ENCODE peak calls at places on chromosome 1, in four cellular contexts. K is SW480, P is heart right ventricle, C is kidney epithelial cell. O is an unnamed sample.

GRCh38 chr1:92752719-92753118 is 32.2 kb downstream of the EVI5 start:
- DNase-seq in K (no peak), P (no peak), C (no peak), O (peak)

GRCh38 chr1:203480084-203480483 is 4.5 kb downstream of the PRELP start:
- DNase-seq in K (no peak), P (no peak), C (no peak), O (no peak)

GRCh38 chr1:200075938-200076546 is 48.5 kb downstream of the NR5A2 start:
- DNase-seq in K (peak), P (no peak), C (peak), O (peak)

GRCh38 chr1:92934395-92935378 is 26.6 kb downstream of the DIPK1A start:
- DNase-seq in K (no peak), P (peak), C (no peak), O (peak)

GRCh38 chr1:36390411-36390810 is 4.7 kb upstream of the STK40 start:
- DNase-seq in K (no peak), P (no peak), C (no peak), O (no peak)

GRCh38 chr1:115466433-115466832 is 128.4 kb upstream of the NGF start:
- DNase-seq in K (no peak), P (no peak), C (no peak), O (peak)

GRCh38 chr1:216095400-216095799 is 327.8 kb downstream of the USH2A start:
- DNase-seq in K (no peak), P (no peak), C (no peak), O (no peak)

GRCh38 chr1:223802602-223803001 is 43.1 kb downstream of the TP53BP2 start:
- DNase-seq in K (no peak), P (no peak), C (no peak), O (no peak)